ENCODE peak calls at places on chromosomes 2 and 18, in eight cellular contexts. R, I, Y, B, W, J, N and S are unnamed samples.

GRCh38 chr2:129861666-129862288 is 117.7 kb upstream of the RAB6C start:
- DNase-seq in B (no peak), J (no peak), N (no peak), W (no peak), Y (no peak), R (no peak), I (no peak), S (peak)

GRCh38 chr2:148122788-148123187 is 101.9 kb downstream of the MBD5 start:
- DNase-seq in W (no peak), I (peak), R (no peak), Y (no peak), B (no peak), J (no peak), N (peak), S (no peak)

GRCh38 chr2:137937778-137938177 is 26.5 kb upstream of the HNMT start:
- DNase-seq in B (no peak), J (no peak), R (no peak), Y (no peak), W (no peak), I (no peak), N (no peak), S (peak)

GRCh38 chr2:43399515-43400245 is 173.3 kb upstream of the ZFP36L2 start:
- DNase-seq in I (peak), W (no peak), B (no peak), N (no peak), J (no peak), R (no peak), Y (no peak), S (no peak)

GRCh38 chr2:235191933-235192332 is 240.1 kb downstream of the SH3BP4 start:
- DNase-seq in I (no peak), J (no peak), R (no peak), B (peak), N (no peak), Y (no peak), W (no peak), S (peak)

GRCh38 chr2:98539056-98539735 is 69.1 kb downstream of the COA5 start:
- DNase-seq in Y (no peak), R (no peak), I (no peak), N (no peak), J (no peak), W (no peak), B (no peak), S (no peak)

GRCh38 chr2:242085941-242086621 is 216.6 kb downstream of the RTP5 start:
- DNase-seq in W (no peak), N (no peak), Y (no peak), J (no peak), B (peak), R (no peak), I (no peak), S (no peak)

GRCh38 chr2:61726456-61727209 is 127.2 kb downstream of the FAM161A start:
- DNase-seq in W (no peak), N (no peak), Y (no peak), R (no peak), B (no peak), I (no peak), J (no peak), S (no peak)

GRCh38 chr2:241123816-241124536 is 21.9 kb upstream of the MTERF4 start:
- DNase-seq in W (no peak), I (no peak), R (no peak), N (peak), B (no peak), J (peak), Y (peak), S (no peak)

GRCh38 chr2:160225722-160226121 is 25.6 kb upstream of the ITGB6 start:
- DNase-seq in B (no peak), R (peak), N (peak), I (no peak), W (no peak), J (no peak), Y (no peak), S (no peak)

GRCh38 chr18:46406539-46406932 is 250.5 kb downstream of the LOXHD1 start:
- DNase-seq in B (no peak), J (no peak), R (no peak), I (no peak), N (no peak), W (no peak), Y (no peak), S (no peak)

GRCh38 chr2:25988134-25988533 is 5.8 kb upstream of the KIF3C start:
- DNase-seq in N (no peak), J (no peak), I (no peak), W (no peak), B (no peak), R (no peak), Y (no peak), S (no peak)

GRCh38 chr2:199798881-199799580 is 52.0 kb downstream of the FTCDNL1 start:
- DNase-seq in I (no peak), W (no peak), R (peak), B (peak), N (no peak), J (no peak), Y (peak), S (no peak)

GRCh38 chr18:43916984-43917383 is 639.7 kb upstream of the SYT4 start:
- DNase-seq in J (no peak), W (no peak), Y (no peak), I (no peak), B (no peak), R (no peak), N (no peak), S (no peak)

GRCh38 chr2:239691720-239692119 is 290.9 kb upstream of the HDAC4 start:
- DNase-seq in I (no peak), J (no peak), N (no peak), W (no peak), B (no peak), Y (no peak), R (no peak), S (peak)

GRCh38 chr2:99389371-99389770 is 52.2 kb downstream of the EIF5B start:
- DNase-seq in N (no peak), I (peak), J (no peak), R (no peak), Y (no peak), B (no peak), W (no peak), S (no peak)

GRCh38 chr2:47195149-47195548 is 40.0 kb upstream of the STPG4 start:
- DNase-seq in Y (no peak), N (peak), R (peak), J (no peak), W (no peak), B (no peak), I (no peak), S (no peak)

GRCh38 chr2:186648130-186648529 is 45.7 kb upstream of the FAM171B start:
- DNase-seq in N (no peak), I (no peak), J (no peak), W (no peak), B (no peak), R (no peak), Y (no peak), S (no peak)

GRCh38 chr18:74596959-74597661 is 560 bp upstream of the ZNF407 start:
- DNase-seq in R (peak), J (peak), Y (peak), B (peak), N (no peak), I (no peak), W (peak), S (peak)

GRCh38 chr2:127106457-127106997 is 427 bp downstream of the BIN1 start:
- DNase-seq in R (peak), Y (no peak), J (no peak), B (peak), W (no peak), N (peak), I (no peak), S (peak)

GRCh38 chr2:219851169-219851568 is 223.7 kb downstream of the SLC4A3 start:
- DNase-seq in I (no peak), R (no peak), J (no peak), N (no peak), W (no peak), B (no peak), Y (no peak), S (peak)

GRCh38 chr18:75211721-75212625 is 1.4 kb downstream of the TSHZ1 start:
- DNase-seq in R (peak), Y (no peak), J (peak), I (no peak), N (peak), B (peak), W (no peak), S (peak)

GRCh38 chr18:74513883-74514205 is 17.7 kb downstream of the CNDP2 start:
- DNase-seq in I (no peak), N (no peak), J (no peak), Y (no peak), W (no peak), R (no peak), B (no peak), S (no peak)

GRCh38 chr18:60684843-60685513 is 312.4 kb upstream of the MC4R start:
- DNase-seq in W (no peak), N (peak), Y (no peak), R (no peak), I (peak), J (no peak), B (no peak), S (no peak)

GRCh38 chr18:49819768-49820662 is 6.7 kb upstream of the ACAA2 start:
- DNase-seq in J (peak), N (peak), Y (no peak), I (no peak), R (no peak), W (peak), B (no peak), S (no peak)

GRCh38 chr18:23503967-23504352 is 649 bp downstream of the RMC1 start:
- DNase-seq in J (no peak), Y (no peak), I (no peak), R (no peak), B (no peak), W (no peak), N (no peak), S (no peak)

GRCh38 chr18:63936932-63937393 is 12.1 kb upstream of the HMSD start:
- DNase-seq in I (no peak), W (no peak), Y (no peak), J (no peak), R (no peak), N (no peak), B (no peak), S (no peak)